ENCODE peak calls at places on chromosomes 6 and 20, in five cellular contexts. U is IMR-90, N is pancreas, G is neuronal stem cell, H is right cardiac atrium. P is an unnamed sample.

GRCh38 chr6:44256291-44257006 is 879 bp downstream of the SLC35B2 start:
- DNase-seq in U (no peak), N (no peak), G (no peak), H (no peak), P (no peak)

GRCh38 chr20:60477958-60478357 is 519.7 kb downstream of the CDH26 start:
- DNase-seq in U (no peak), N (no peak), G (no peak), H (peak; percentile 79), P (no peak)

GRCh38 chr6:155765275-155766194 is 309.9 kb upstream of the NOX3 start:
- DNase-seq in U (peak; percentile 90), N (no peak), G (no peak), H (no peak), P (no peak)

GRCh38 chr6:31701666-31702420 is 1.3 kb downstream of the ABHD16A start:
- DNase-seq in U (peak; percentile 41), N (no peak), G (no peak), H (no peak), P (no peak)

GRCh38 chr20:33437141-33437911 is 6.2 kb downstream of the SNTA1 start:
- DNase-seq in U (peak; percentile 44), N (peak; percentile 43), G (no peak), H (peak; percentile 90), P (peak; percentile 76)

GRCh38 chr6:44831002-44831610 is 443.6 kb downstream of the CDC5L start:
- DNase-seq in U (no peak), N (no peak), G (peak; percentile 27), H (no peak), P (no peak)

GRCh38 chr6:166540631-166541331 is 45.7 kb downstream of the RAMACL start:
- DNase-seq in U (peak; percentile 17), N (no peak), G (no peak), H (no peak), P (no peak)

GRCh38 chr20:1265916-1266166 is 253 bp upstream of the SNPH start:
- DNase-seq in U (no peak), N (no peak), G (no peak), H (no peak), P (no peak)

GRCh38 chr6:44263357-44264100 is 1.8 kb downstream of the NFKBIE start:
- DNase-seq in U (peak; percentile 55), N (no peak), G (no peak), H (no peak), P (peak; percentile 67)

GRCh38 chr6:44342489-44342888 is at the start of gene SPATS1:
- DNase-seq in U (no peak), N (no peak), G (peak; percentile 8), H (peak; percentile 68), P (peak; percentile 66)

GRCh38 chr20:64149141-64149540 is 15.1 kb upstream of the MYT1 start:
- DNase-seq in U (no peak), N (no peak), G (no peak), H (peak; percentile 10), P (peak; percentile 27)

GRCh38 chr6:11067348-11067747 is 23.2 kb upstream of the ELOVL2 start:
- DNase-seq in U (no peak), N (peak; percentile 27), G (no peak), H (no peak), P (no peak)

GRCh38 chr6:25945175-25945574 is 14.7 kb upstream of the SLC17A2 start:
- DNase-seq in U (no peak), N (no peak), G (no peak), H (no peak), P (no peak)

GRCh38 chr6:81697564-81697963 is 54.9 kb downstream of the TENT5A start:
- DNase-seq in U (peak; percentile 55), N (no peak), G (no peak), H (no peak), P (no peak)

GRCh38 chr6:85388531-85388930 is 61.4 kb upstream of the NT5E start:
- DNase-seq in U (no peak), N (no peak), G (no peak), H (no peak), P (no peak)

GRCh38 chr6:448296-449056 is 56.9 kb downstream of the IRF4 start:
- DNase-seq in U (no peak), N (no peak), G (no peak), H (no peak), P (peak; percentile 56)

GRCh38 chr6:92428443-92428842 is 990.9 kb downstream of the EPHA7 start:
- DNase-seq in U (no peak), N (no peak), G (no peak), H (no peak), P (no peak)

GRCh38 chr6:2738373-2738979 is 12.2 kb downstream of the MYLK4 start:
- DNase-seq in U (peak; percentile 80), N (no peak), G (peak; percentile 54), H (peak; percentile 61), P (no peak)

GRCh38 chr6:111556004-111556403 is 49.7 kb downstream of the TRAF3IP2 start:
- DNase-seq in U (no peak), N (no peak), G (no peak), H (peak; percentile 52), P (no peak)

GRCh38 chr6:167045828-167046580 is 46.8 kb downstream of the CEP43 start:
- DNase-seq in U (no peak), N (no peak), G (no peak), H (no peak), P (no peak)

GRCh38 chr20:58020656-58021454 is 207.6 kb downstream of the ANKRD60 start:
- DNase-seq in U (no peak), N (no peak), G (no peak), H (peak; percentile 75), P (no peak)

GRCh38 chr6:105178110-105178509 is 1.7 kb downstream of the POPDC3 start:
- DNase-seq in U (peak; percentile 95), N (no peak), G (no peak), H (no peak), P (no peak)

GRCh38 chr6:25171301-25171700 is 107.9 kb upstream of the CARMIL1 start:
- DNase-seq in U (no peak), N (no peak), G (no peak), H (no peak), P (no peak)

GRCh38 chr20:44646023-44646640 is 5.4 kb downstream of the ADA start:
- DNase-seq in U (peak; percentile 80), N (no peak), G (peak; percentile 51), H (no peak), P (no peak)

GRCh38 chr20:48295445-48295903 is 510.2 kb upstream of the SULF2 start:
- DNase-seq in U (peak; percentile 94), N (no peak), G (peak; percentile 80), H (no peak), P (no peak)

GRCh38 chr20:7038029-7038428 is 270.5 kb downstream of the BMP2 start:
- DNase-seq in U (no peak), N (no peak), G (no peak), H (no peak), P (no peak)

GRCh38 chr20:6920991-6921613 is 153.6 kb downstream of the BMP2 start:
- DNase-seq in U (no peak), N (no peak), G (no peak), H (no peak), P (no peak)

GRCh38 chr6:126444874-126445273 is 105.0 kb downstream of the CENPW start:
- DNase-seq in U (peak; percentile 23), N (no peak), G (no peak), H (no peak), P (no peak)

GRCh38 chr6:169404828-169405227 is 151.2 kb upstream of the THBS2 start:
- DNase-seq in U (no peak), N (no peak), G (no peak), H (no peak), P (no peak)

DNA sequence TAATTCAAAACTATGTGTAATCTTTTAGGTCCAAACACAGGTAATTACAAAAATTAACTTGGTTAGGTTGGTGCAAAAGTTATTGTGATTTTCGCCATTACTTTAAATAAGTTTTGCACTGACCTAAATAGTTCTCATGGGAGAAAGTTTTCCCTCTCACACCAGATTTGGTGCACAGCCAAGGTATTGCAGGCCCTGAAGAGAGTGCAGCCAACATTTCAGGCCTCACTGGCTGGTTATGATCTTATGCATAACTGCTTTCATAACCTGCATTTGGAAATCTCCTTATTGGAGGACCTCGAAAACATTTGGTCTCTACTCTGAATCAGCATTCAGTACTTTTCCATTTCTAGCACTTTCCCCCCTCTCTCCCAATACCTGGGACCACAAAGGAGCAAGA is 993.1 kb upstream of the MANEA start:
- DNase-seq in U (no peak), N (no peak), G (no peak), H (peak; percentile 50), P (no peak)
- H3K27ac ChIP-seq in U (no peak overlapping the region), N (no peak overlapping the region), G (no peak overlapping the region), H (no peak overlapping the region), P (no peak overlapping the region)

GRCh38 chr20:25295386-25296093 is 47.7 kb downstream of the PYGB start:
- DNase-seq in U (no peak), N (peak; percentile 88), G (no peak), H (peak; percentile 85), P (peak; percentile 79)
- H3K27ac ChIP-seq in U (peak overlapping the region; percentile 46), N (peak overlapping the region; percentile 60), G (no peak overlapping the region), H (peak overlapping the region; percentile 55), P (no peak overlapping the region)

DNA sequence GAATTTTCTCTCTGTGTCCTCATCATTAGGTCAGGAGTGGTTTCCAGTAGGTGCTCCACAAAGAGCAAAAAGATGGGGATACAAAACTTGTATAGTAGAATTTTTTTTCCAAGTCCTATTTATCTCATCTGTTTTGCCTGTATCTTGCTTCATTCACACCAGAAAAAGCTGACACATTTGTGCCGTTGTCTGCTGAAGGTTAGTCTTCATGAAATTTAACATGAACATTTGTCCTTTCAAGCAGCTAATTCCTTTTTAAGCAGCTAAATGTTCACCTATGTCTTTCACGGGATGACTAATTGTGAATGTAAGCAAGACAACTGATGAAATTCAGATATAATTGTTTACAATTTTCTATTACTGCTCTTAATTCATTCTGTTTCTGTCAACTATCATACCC is 83.8 kb downstream of the ATXN1 start:
- DNase-seq in U (no peak), N (no peak), G (no peak), H (no peak), P (no peak)
- H3K27ac ChIP-seq in U (no peak overlapping the region), N (no peak overlapping the region), G (no peak overlapping the region), H (no peak overlapping the region), P (no peak overlapping the region)

GRCh38 chr20:15862178-15862577 is 711.1 kb downstream of the KIF16B start:
- DNase-seq in U (no peak), N (no peak), G (no peak), H (no peak), P (no peak)

GRCh38 chr20:15859061-15859460 is 714.2 kb downstream of the KIF16B start:
- DNase-seq in U (no peak), N (no peak), G (no peak), H (no peak), P (no peak)

GRCh38 chr20:15863735-15864134 is 709.5 kb downstream of the KIF16B start:
- DNase-seq in U (no peak), N (no peak), G (no peak), H (no peak), P (no peak)

GRCh38 chr20:15857131-15857784 is 716.0 kb downstream of the KIF16B start:
- DNase-seq in U (no peak), N (no peak), G (no peak), H (no peak), P (no peak)

GRCh38 chr20:15860850-15861249 is 712.4 kb downstream of the KIF16B start:
- DNase-seq in U (no peak), N (no peak), G (no peak), H (no peak), P (no peak)
- H3K27ac ChIP-seq in U (no peak overlapping the region), N (no peak overlapping the region), G (no peak overlapping the region), H (no peak overlapping the region), P (no peak overlapping the region)

GRCh38 chr6:37491161-37491829 is 8.4 kb downstream of the CCDC167 start:
- DNase-seq in U (no peak), N (no peak), G (no peak), H (peak; percentile 62), P (no peak)
- H3K27ac ChIP-seq in U (no peak overlapping the region), N (no peak overlapping the region), G (no peak overlapping the region), H (no peak overlapping the region), P (no peak overlapping the region)

GRCh38 chr6:41448256-41448655 is 97.9 kb upstream of the FOXP4 start:
- DNase-seq in U (no peak), N (no peak), G (no peak), H (no peak), P (no peak)
- H3K27ac ChIP-seq in U (no peak overlapping the region), N (no peak overlapping the region), G (no peak overlapping the region), H (no peak overlapping the region), P (no peak overlapping the region)